ENCODE peak calls at places on chromosomes 13 and 19, in five cellular contexts. One of them, this sample, is unnamed.

GRCh38 chr13:50697746-50698526 is 145.6 kb downstream of the DLEU7 start:
- DNase-seq in body of pancreas: no peak
- DNase-seq in adrenal gland: no peak
- DNase-seq in HepG2: no peak
- DNase-seq in upper lobe of right lung: no peak
- DNase-seq in this sample: no peak

GRCh38 chr13:104586010-104586746 is 1520.0 kb upstream of the SLC10A2 start:
- DNase-seq in HepG2: no peak
- DNase-seq in upper lobe of right lung: no peak
- DNase-seq in body of pancreas: peak; percentile 52
- DNase-seq in adrenal gland: no peak
- DNase-seq in this sample: no peak

GRCh38 chr19:22606212-22606553 is 27.9 kb upstream of the ZNF492 start:
- DNase-seq in body of pancreas: no peak
- DNase-seq in HepG2: no peak
- DNase-seq in upper lobe of right lung: no peak
- DNase-seq in adrenal gland: no peak
- DNase-seq in this sample: no peak

GRCh38 chr19:6979341-6979740 is 41.9 kb downstream of the MBD3L2B start:
- DNase-seq in upper lobe of right lung: no peak
- DNase-seq in adrenal gland: no peak
- DNase-seq in HepG2: no peak
- DNase-seq in body of pancreas: no peak
- DNase-seq in this sample: no peak

GRCh38 chr19:51365211-51366049 is 758 bp downstream of the ETFB start:
- DNase-seq in body of pancreas: peak; percentile 26
- DNase-seq in adrenal gland: peak; percentile 56
- DNase-seq in upper lobe of right lung: no peak
- DNase-seq in HepG2: peak; percentile 95
- DNase-seq in this sample: no peak

GRCh38 chr13:89514534-89515312 is 1832.8 kb upstream of the MIR17HG start:
- DNase-seq in HepG2: peak; percentile 50
- DNase-seq in upper lobe of right lung: no peak
- DNase-seq in adrenal gland: peak; percentile 41
- DNase-seq in body of pancreas: no peak
- DNase-seq in this sample: no peak

GRCh38 chr13:113863511-113864302 is at the start of gene GAS6:
- DNase-seq in adrenal gland: no peak
- DNase-seq in body of pancreas: peak; percentile 62
- DNase-seq in HepG2: no peak
- DNase-seq in upper lobe of right lung: peak; percentile 80
- DNase-seq in this sample: no peak

GRCh38 chr19:41428481-41428859 is 1.3 kb upstream of the B3GNT8 start:
- DNase-seq in upper lobe of right lung: no peak
- DNase-seq in adrenal gland: no peak
- DNase-seq in body of pancreas: no peak
- DNase-seq in HepG2: no peak
- DNase-seq in this sample: no peak

GRCh38 chr13:101838305-101838835 is 385.9 kb downstream of the ITGBL1 start:
- DNase-seq in upper lobe of right lung: no peak
- DNase-seq in body of pancreas: no peak
- DNase-seq in HepG2: no peak
- DNase-seq in adrenal gland: no peak
- DNase-seq in this sample: no peak

GRCh38 chr19:53374743-53375142 is 9.2 kb downstream of the ZNF525 start:
- DNase-seq in body of pancreas: no peak
- DNase-seq in HepG2: no peak
- DNase-seq in adrenal gland: no peak
- DNase-seq in upper lobe of right lung: no peak
- DNase-seq in this sample: no peak

GRCh38 chr13:92838786-92839185 is 387.8 kb upstream of the GPC6 start:
- DNase-seq in upper lobe of right lung: no peak
- DNase-seq in HepG2: peak; percentile 4
- DNase-seq in adrenal gland: no peak
- DNase-seq in body of pancreas: no peak
- DNase-seq in this sample: no peak

GRCh38 chr13:113502686-113503085 is 12.2 kb upstream of the DCUN1D2 start:
- DNase-seq in upper lobe of right lung: no peak
- DNase-seq in HepG2: no peak
- DNase-seq in adrenal gland: no peak
- DNase-seq in body of pancreas: no peak
- DNase-seq in this sample: no peak

GRCh38 chr13:30752201-30752797 is 17.0 kb downstream of the ALOX5AP start:
- DNase-seq in body of pancreas: no peak
- DNase-seq in adrenal gland: peak; percentile 65
- DNase-seq in upper lobe of right lung: no peak
- DNase-seq in HepG2: no peak
- DNase-seq in this sample: no peak

GRCh38 chr19:32241957-32242710 is 103.3 kb upstream of the ZNF507 start:
- DNase-seq in HepG2: no peak
- DNase-seq in adrenal gland: no peak
- DNase-seq in upper lobe of right lung: no peak
- DNase-seq in body of pancreas: no peak
- DNase-seq in this sample: no peak

GRCh38 chr13:99414048-99414995 is 87.0 kb upstream of the TM9SF2 start:
- DNase-seq in adrenal gland: no peak
- DNase-seq in HepG2: no peak
- DNase-seq in body of pancreas: no peak
- DNase-seq in upper lobe of right lung: peak; percentile 28
- DNase-seq in this sample: no peak

DNA sequence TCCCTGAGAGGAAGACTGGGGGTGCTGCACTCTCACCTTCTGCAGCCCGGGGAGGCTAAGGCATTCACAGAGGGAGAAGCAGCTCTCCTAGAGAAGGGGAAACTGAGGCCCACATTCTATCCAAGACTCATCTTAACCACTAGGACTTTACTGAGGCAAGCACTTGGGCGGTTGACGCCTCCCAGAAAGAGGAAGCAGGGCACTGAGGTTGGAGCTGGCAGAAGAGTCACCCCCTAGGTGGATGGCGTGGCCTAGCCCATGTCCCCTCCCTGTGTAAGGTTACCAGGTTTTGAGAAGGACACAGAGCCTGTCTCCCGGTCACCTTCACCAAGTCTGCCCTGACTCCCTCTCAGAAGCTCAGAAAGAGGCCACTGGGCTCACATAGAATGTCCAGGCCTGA is 2.7 kb downstream of the S1PR2 start:
- DNase-seq in adrenal gland: no peak
- DNase-seq in upper lobe of right lung: no peak
- DNase-seq in HepG2: no peak
- DNase-seq in body of pancreas: no peak
- DNase-seq in this sample: no peak
- H3K4me1 ChIP-seq in adrenal gland: peaks cover 28% of the 10 kb centered on the region
- H3K4me1 ChIP-seq in upper lobe of right lung: peaks cover 38% of the 10 kb centered on the region
- H3K4me1 ChIP-seq in HepG2: peaks cover 21% of the 10 kb centered on the region
- H3K4me1 ChIP-seq in body of pancreas: peaks cover 18% of the 10 kb centered on the region
- H3K4me1 ChIP-seq in this sample: no peaks in the 10 kb centered on the region

DNA sequence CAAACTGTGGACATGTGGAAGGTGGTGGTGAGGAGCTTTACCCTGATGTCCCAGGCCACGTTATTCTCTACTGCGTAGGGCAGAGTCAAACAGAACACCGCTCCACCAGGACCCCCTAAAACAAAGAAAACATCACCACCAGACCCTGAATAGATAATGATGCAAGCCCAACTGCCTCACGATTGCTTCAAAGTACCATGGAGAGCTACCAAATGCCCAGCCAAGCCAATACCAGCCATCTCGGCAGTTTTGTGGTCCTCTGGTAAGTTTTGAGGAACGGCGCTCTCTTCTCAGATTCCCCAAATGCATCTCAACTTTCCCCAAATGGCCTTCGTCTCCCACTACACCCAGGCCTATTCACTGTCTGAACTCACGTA is 5.6 kb downstream of the RANBP3 start:
- DNase-seq in upper lobe of right lung: no peak
- DNase-seq in body of pancreas: no peak
- DNase-seq in adrenal gland: no peak
- DNase-seq in HepG2: no peak
- DNase-seq in this sample: no peak
- H3K27me3 ChIP-seq in upper lobe of right lung: no peaks in the 10 kb centered on the region
- H3K27me3 ChIP-seq in body of pancreas: no peaks in the 10 kb centered on the region
- H3K27me3 ChIP-seq in adrenal gland: no peaks in the 10 kb centered on the region
- H3K27me3 ChIP-seq in HepG2: no peaks in the 10 kb centered on the region
- H3K27me3 ChIP-seq in this sample: no peaks in the 10 kb centered on the region

GRCh38 chr19:18203408-18203862 is 407 bp downstream of the RAB3A start:
- DNase-seq in body of pancreas: no peak
- DNase-seq in upper lobe of right lung: peak; percentile 79
- DNase-seq in adrenal gland: no peak
- DNase-seq in HepG2: no peak
- DNase-seq in this sample: no peak
- H3K27ac ChIP-seq in body of pancreas: peak overlapping the region; percentile 81
- H3K27ac ChIP-seq in upper lobe of right lung: peak overlapping the region; percentile 12
- H3K27ac ChIP-seq in adrenal gland: peak overlapping the region; percentile 68
- H3K27ac ChIP-seq in HepG2: peak overlapping the region; percentile 39
- H3K27ac ChIP-seq in this sample: no peak overlapping the region

DNA sequence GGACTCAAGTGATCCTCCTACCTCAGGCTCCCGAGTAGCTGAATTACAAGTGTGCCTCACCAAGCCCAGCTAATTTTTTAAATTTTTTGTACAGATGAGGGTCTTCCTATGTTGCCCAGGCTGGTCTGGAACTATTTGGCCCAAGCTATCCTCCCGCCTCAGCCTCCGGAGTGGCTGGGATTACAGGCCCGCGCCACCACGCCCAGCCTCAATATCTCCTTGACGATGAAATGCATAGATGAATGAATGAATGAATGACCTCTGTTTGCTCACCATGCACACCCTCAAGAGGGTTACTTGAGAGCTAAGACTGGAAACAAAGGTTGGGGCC is 14.9 kb upstream of the AP1M2 start:
- DNase-seq in upper lobe of right lung: no peak
- DNase-seq in body of pancreas: no peak
- DNase-seq in adrenal gland: no peak
- DNase-seq in HepG2: no peak
- DNase-seq in this sample: no peak
- H3K4me1 ChIP-seq in upper lobe of right lung: peaks cover 40% of the 10 kb centered on the region
- H3K4me1 ChIP-seq in body of pancreas: peaks cover 27% of the 10 kb centered on the region
- H3K4me1 ChIP-seq in adrenal gland: peaks cover 24% of the 10 kb centered on the region
- H3K4me1 ChIP-seq in HepG2: peaks cover 28% of the 10 kb centered on the region
- H3K4me1 ChIP-seq in this sample: peaks cover 4% of the 10 kb centered on the region

DNA sequence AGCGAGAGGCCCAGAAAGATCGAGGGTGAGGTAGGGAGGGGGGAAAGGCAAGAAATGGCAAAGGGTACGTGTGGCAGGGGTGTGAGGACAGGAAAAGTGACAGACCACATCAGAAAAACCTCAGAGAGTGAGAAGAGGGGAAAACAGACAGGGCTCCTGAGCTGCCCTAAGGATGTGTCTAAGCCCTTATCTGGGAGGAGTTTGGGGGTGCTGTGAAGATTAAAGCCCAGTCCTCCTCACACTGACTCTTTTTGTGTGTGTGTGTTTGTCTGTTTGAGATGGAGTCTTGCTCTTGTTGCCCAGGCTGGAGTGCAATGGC is 703 bp upstream of the PTH2 start:
- DNase-seq in body of pancreas: no peak
- DNase-seq in adrenal gland: no peak
- DNase-seq in upper lobe of right lung: no peak
- DNase-seq in HepG2: no peak
- DNase-seq in this sample: no peak
- H3K27me3 ChIP-seq in body of pancreas: peaks cover 56% of the 10 kb centered on the region
- H3K27me3 ChIP-seq in adrenal gland: peaks cover 85% of the 10 kb centered on the region
- H3K27me3 ChIP-seq in upper lobe of right lung: peaks cover 75% of the 10 kb centered on the region
- H3K27me3 ChIP-seq in HepG2: peaks cover 89% of the 10 kb centered on the region
- H3K27me3 ChIP-seq in this sample: peaks cover 24% of the 10 kb centered on the region

GRCh38 chr13:51821666-51822065 is 17.7 kb upstream of the DHRS12 start:
- DNase-seq in HepG2: no peak
- DNase-seq in adrenal gland: no peak
- DNase-seq in body of pancreas: no peak
- DNase-seq in upper lobe of right lung: no peak
- DNase-seq in this sample: no peak

GRCh38 chr13:51818771-51819511 is 15.0 kb upstream of the DHRS12 start:
- DNase-seq in HepG2: no peak
- DNase-seq in upper lobe of right lung: no peak
- DNase-seq in body of pancreas: no peak
- DNase-seq in adrenal gland: no peak
- DNase-seq in this sample: no peak

GRCh38 chr13:51817717-51818116 is 13.8 kb upstream of the DHRS12 start:
- DNase-seq in HepG2: no peak
- DNase-seq in upper lobe of right lung: no peak
- DNase-seq in body of pancreas: no peak
- DNase-seq in adrenal gland: no peak
- DNase-seq in this sample: no peak

GRCh38 chr13:51818276-51818675 is 14.3 kb upstream of the DHRS12 start:
- DNase-seq in HepG2: no peak
- DNase-seq in adrenal gland: no peak
- DNase-seq in upper lobe of right lung: no peak
- DNase-seq in body of pancreas: no peak
- DNase-seq in this sample: no peak

DNA sequence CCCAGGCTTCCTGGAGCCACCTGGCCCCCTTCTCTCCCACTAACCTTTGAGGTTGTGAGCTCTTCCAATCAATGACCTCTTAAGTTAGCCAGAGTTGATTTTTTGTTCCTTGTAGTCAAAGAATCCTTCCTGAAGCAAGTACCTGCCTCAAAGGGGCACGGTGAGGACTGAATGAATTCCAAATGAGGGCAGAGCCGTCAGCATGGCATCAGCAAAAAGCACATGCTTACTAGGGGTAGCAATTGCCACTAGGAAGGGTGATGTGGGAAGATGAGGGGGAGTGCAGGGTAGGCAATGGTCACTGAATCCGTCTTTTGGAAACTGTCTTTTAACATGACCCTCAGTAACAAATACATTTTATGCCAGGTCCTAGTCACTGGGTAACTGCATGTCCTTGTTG is 15.6 kb upstream of the DHRS12 start:
- DNase-seq in upper lobe of right lung: no peak
- DNase-seq in HepG2: no peak
- DNase-seq in adrenal gland: no peak
- DNase-seq in body of pancreas: no peak
- DNase-seq in this sample: no peak
- H3K27ac ChIP-seq in upper lobe of right lung: no peak overlapping the region
- H3K27ac ChIP-seq in HepG2: no peak overlapping the region
- H3K27ac ChIP-seq in adrenal gland: no peak overlapping the region
- H3K27ac ChIP-seq in body of pancreas: no peak overlapping the region
- H3K27ac ChIP-seq in this sample: no peak overlapping the region

DNA sequence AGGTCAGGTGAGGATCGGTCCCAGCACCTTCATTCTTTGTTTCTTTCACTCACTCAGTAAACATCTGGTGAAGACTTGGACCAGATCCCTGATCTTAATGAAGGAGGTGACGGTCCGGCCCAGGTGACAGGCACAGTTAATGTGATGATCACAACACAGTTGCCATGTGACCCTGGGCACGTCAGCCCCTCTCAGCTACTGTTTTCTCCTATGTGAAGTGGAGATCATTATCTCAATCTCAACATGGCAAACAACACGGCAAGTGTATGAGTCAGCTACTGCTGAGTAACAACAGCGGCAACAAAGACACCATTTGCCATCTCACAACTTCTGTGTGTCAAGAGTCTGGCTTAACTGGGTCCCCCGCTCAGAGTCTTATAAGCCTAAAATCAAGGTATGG is 74.6 kb downstream of the GNG7 start:
- DNase-seq in adrenal gland: no peak
- DNase-seq in HepG2: no peak
- DNase-seq in body of pancreas: no peak
- DNase-seq in upper lobe of right lung: no peak
- DNase-seq in this sample: no peak
- H3K4me1 ChIP-seq in adrenal gland: peaks cover 24% of the 10 kb centered on the region
- H3K4me1 ChIP-seq in HepG2: peaks cover 55% of the 10 kb centered on the region
- H3K4me1 ChIP-seq in body of pancreas: peaks cover 15% of the 10 kb centered on the region
- H3K4me1 ChIP-seq in upper lobe of right lung: peaks cover 31% of the 10 kb centered on the region
- H3K4me1 ChIP-seq in this sample: no peaks in the 10 kb centered on the region

GRCh38 chr19:30371157-30371845 is 883 bp upstream of the ZNF536 start:
- DNase-seq in body of pancreas: no peak
- DNase-seq in upper lobe of right lung: no peak
- DNase-seq in HepG2: no peak
- DNase-seq in adrenal gland: no peak
- DNase-seq in this sample: no peak
- H3K27me3 ChIP-seq in body of pancreas: peaks cover 6% of the 10 kb centered on the region
- H3K27me3 ChIP-seq in upper lobe of right lung: peaks cover 30% of the 10 kb centered on the region
- H3K27me3 ChIP-seq in HepG2: peaks cover 28% of the 10 kb centered on the region
- H3K27me3 ChIP-seq in adrenal gland: peaks cover 7% of the 10 kb centered on the region
- H3K27me3 ChIP-seq in this sample: peaks cover 3% of the 10 kb centered on the region

GRCh38 chr19:14544047-14544446 is 14.7 kb downstream of the TECR start:
- DNase-seq in adrenal gland: no peak
- DNase-seq in body of pancreas: no peak
- DNase-seq in upper lobe of right lung: no peak
- DNase-seq in HepG2: no peak
- DNase-seq in this sample: no peak
- H3K27ac ChIP-seq in adrenal gland: no peak overlapping the region
- H3K27ac ChIP-seq in body of pancreas: no peak overlapping the region
- H3K27ac ChIP-seq in upper lobe of right lung: no peak overlapping the region
- H3K27ac ChIP-seq in HepG2: no peak overlapping the region
- H3K27ac ChIP-seq in this sample: no peak overlapping the region